ENCODE peak calls at places on chromosomes 16 and 17, in seven cellular contexts. N, G, J, T, H, I and R are unnamed samples. For H3K4me1 and H3K27me3, the result is how much of the 10 kb centered on the place peaks cover.

GRCh38 chr17:21005803-21006202 is 37.0 kb downstream of the USP22 start:
- DNase-seq in T (no peak), G (no peak), H (no peak), J (no peak), I (peak), N (no peak), R (no peak)

GRCh38 chr16:1535391-1536291 is 2.2 kb downstream of the TMEM204 start:
- DNase-seq in T (no peak), J (no peak), H (no peak), G (no peak), I (peak), N (no peak), R (no peak)

GRCh38 chr16:70738083-70738977 is 52.5 kb upstream of the MTSS2 start:
- DNase-seq in T (no peak), J (peak), G (no peak), N (peak), H (peak), I (peak), R (peak)

GRCh38 chr16:27315333-27316037 is 1.7 kb downstream of the IL4R start:
- DNase-seq in N (peak), H (peak), J (peak), I (peak), T (peak), G (peak), R (peak)

GRCh38 chr17:28973414-28973813 is 22.1 kb upstream of the PHF12 start:
- DNase-seq in H (no peak), J (no peak), G (no peak), T (no peak), I (no peak), N (peak), R (peak)

GRCh38 chr16:52318259-52319008 is 228.5 kb downstream of the TOX3 start:
- DNase-seq in I (no peak), N (no peak), H (no peak), T (no peak), J (peak), G (no peak), R (no peak)

GRCh38 chr17:2816688-2817087 is 20.4 kb downstream of the RAP1GAP2 start:
- DNase-seq in T (no peak), I (no peak), H (no peak), G (no peak), J (no peak), N (no peak), R (no peak)

GRCh38 chr16:55576369-55576768 is 9.9 kb downstream of the CAPNS2 start:
- DNase-seq in J (no peak), I (no peak), T (no peak), H (no peak), N (no peak), G (no peak), R (no peak)

GRCh38 chr17:48678141-48678971 is 44.0 kb downstream of the PRAC1 start:
- DNase-seq in T (peak), J (peak), I (peak), H (peak), G (peak), N (peak), R (peak)

GRCh38 chr17:47203984-47204721 is 5.0 kb upstream of the MYL4 start:
- DNase-seq in H (no peak), N (no peak), T (peak), G (no peak), J (no peak), I (no peak), R (no peak)

GRCh38 chr17:17412331-17412730 is 64.5 kb upstream of the MED9 start:
- DNase-seq in J (no peak), T (no peak), N (no peak), I (no peak), G (peak), H (peak), R (no peak)
- H3K4me1 ChIP-seq in J (under half), T (under half), N (under half), I (under half), G (under half), H (half or more), R (under half)

GRCh38 chr16:68041783-68042182 is 18.7 kb downstream of the DUS2 start:
- DNase-seq in G (no peak), I (no peak), N (no peak), J (no peak), T (no peak), H (no peak), R (no peak)

GRCh38 chr16:68035227-68035626 is 12.1 kb downstream of the DUS2 start:
- DNase-seq in G (no peak), N (no peak), H (no peak), J (no peak), T (no peak), I (no peak), R (no peak)

GRCh38 chr16:68037820-68038597 is 14.9 kb downstream of the DUS2 start:
- DNase-seq in T (no peak), N (no peak), G (no peak), I (no peak), J (no peak), H (no peak), R (no peak)

GRCh38 chr16:68040506-68041288 is 17.6 kb downstream of the DUS2 start:
- DNase-seq in T (peak), N (peak), H (peak), I (peak), J (peak), G (peak), R (peak)
- H3K27ac ChIP-seq in T (no peak), N (no peak), H (no peak), I (no peak), J (no peak), G (no peak), R (peak)

DNA sequence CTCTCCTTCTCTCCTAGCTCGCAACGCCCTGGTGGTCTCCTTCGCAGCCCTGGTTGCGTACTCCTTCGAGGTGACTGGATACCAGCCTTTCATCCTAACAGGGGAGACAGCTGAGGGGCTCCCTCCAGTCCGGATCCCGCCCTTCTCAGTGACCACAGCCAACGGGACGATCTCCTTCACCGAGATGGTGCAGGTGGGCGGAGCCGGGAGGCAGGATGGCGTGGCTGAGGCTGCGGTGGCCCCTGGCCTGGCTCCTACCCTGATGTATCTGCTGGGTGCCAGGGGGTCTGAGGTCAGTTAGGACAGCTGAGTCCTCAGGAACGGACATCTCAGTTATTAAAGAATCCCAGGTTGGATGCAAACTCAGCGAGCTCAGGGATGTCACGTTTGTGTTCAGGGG is 16.7 kb downstream of the SLC26A11 start:
- DNase-seq in G (no peak), N (no peak), J (no peak), H (no peak), I (peak), T (no peak), R (no peak)
- H3K27me3 ChIP-seq in G (under half), N (under half), J (under half), H (under half), I (under half), T (under half), R (under half)

GRCh38 chr16:68066763-68067162 is 18.4 kb upstream of the NFATC3 start:
- DNase-seq in T (no peak), H (no peak), J (no peak), G (no peak), I (no peak), N (no peak), R (no peak)
- H3K4me1 ChIP-seq in T (half or more), H (under half), J (under half), G (under half), I (half or more), N (under half), R (under half)

DNA sequence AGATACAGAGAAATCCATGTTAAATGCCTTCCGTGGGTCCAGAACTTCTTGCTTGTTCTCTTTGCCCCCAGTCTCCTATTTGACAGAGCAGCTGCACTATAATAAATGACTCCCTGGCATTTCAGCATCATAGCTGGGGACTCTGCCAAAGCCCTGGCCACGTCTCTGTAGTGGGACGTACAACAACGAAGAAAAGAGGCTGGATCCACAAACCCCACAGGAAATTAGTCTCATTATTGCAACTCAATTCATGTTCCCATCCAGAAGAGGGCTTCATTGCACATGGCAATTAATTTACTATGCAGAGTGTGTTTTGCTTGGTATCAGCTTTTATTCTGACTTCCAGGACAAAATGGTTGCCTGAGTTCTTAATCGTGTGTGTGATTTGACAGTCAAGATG is 121.3 kb downstream of the CDH13 start:
- DNase-seq in I (peak), J (no peak), T (no peak), N (no peak), H (no peak), G (no peak), R (no peak)
- H3K27ac ChIP-seq in I (peak), J (no peak), T (no peak), N (no peak), H (no peak), G (no peak), R (no peak)

GRCh38 chr16:13873835-13874438 is 46.0 kb upstream of the ERCC4 start:
- DNase-seq in T (no peak), H (peak), N (peak), G (no peak), J (peak), I (no peak), R (no peak)
- H3K27me3 ChIP-seq in T (under half), H (under half), N (under half), G (half or more), J (under half), I (under half), R (under half)

GRCh38 chr16:3469736-3470135 is 25.6 kb downstream of the C16orf90 start:
- DNase-seq in J (no peak), G (no peak), T (no peak), H (no peak), I (peak), N (no peak), R (no peak)

GRCh38 chr16:3472878-3473595 is 22.3 kb downstream of the C16orf90 start:
- DNase-seq in H (no peak), T (no peak), G (no peak), I (no peak), N (no peak), J (no peak), R (no peak)

GRCh38 chr16:3468501-3468900 is 25.0 kb downstream of the NAA60 start:
- DNase-seq in J (peak), H (no peak), T (no peak), I (no peak), G (no peak), N (no peak), R (no peak)

GRCh38 chr16:3471518-3472176 is 23.6 kb downstream of the C16orf90 start:
- DNase-seq in T (no peak), G (no peak), H (no peak), J (no peak), N (no peak), I (peak), R (no peak)

GRCh38 chr16:3470723-3471122 is 24.6 kb downstream of the C16orf90 start:
- DNase-seq in H (no peak), N (no peak), I (peak), J (no peak), T (no peak), G (no peak), R (no peak)
- H3K4me1 ChIP-seq in H (under half), N (under half), I (under half), J (under half), T (under half), G (under half), R (under half)